ENCODE peak calls at places on chromosomes 12 and 14, in seven cellular contexts. N is gastrocnemius medialis; U is AG10803; G is H9; J is cardiac fibroblast; I is CD8-positive, alpha-beta T cell; T is cardiac muscle cell. W is an unnamed sample.

GRCh38 chr12:6375269-6376078 is at the start of gene SCNN1A:
- DNase-seq in U (no peak), T (no peak), G (peak; percentile 98), J (no peak), N (no peak), I (no peak), W (no peak)

GRCh38 chr12:47705571-47706425 is at the start of gene RPAP3:
- DNase-seq in I (peak; percentile 97), T (peak; percentile 94), J (peak; percentile 93), G (peak; percentile 97), U (peak; percentile 91), N (peak; percentile 93), W (peak; percentile 95)

GRCh38 chr12:104742551-104742961 is 215.5 kb downstream of the SLC41A2 start:
- DNase-seq in J (no peak), G (no peak), N (no peak), I (no peak), U (no peak), T (no peak), W (no peak)

GRCh38 chr14:94288610-94289465 is 4.2 kb downstream of the SERPINA10 start:
- DNase-seq in U (no peak), N (no peak), G (no peak), T (no peak), J (no peak), I (no peak), W (no peak)

GRCh38 chr14:50218501-50218900 is 12.9 kb downstream of the SOS2 start:
- DNase-seq in N (no peak), J (no peak), I (no peak), G (no peak), U (no peak), T (no peak), W (no peak)

GRCh38 chr12:90407841-90408240 is 547.1 kb downstream of the CCER1 start:
- DNase-seq in I (no peak), G (no peak), U (no peak), N (no peak), T (peak; percentile 11), J (no peak), W (no peak)

GRCh38 chr14:100078997-100079561 is 13.9 kb downstream of the EVL start:
- DNase-seq in G (peak; percentile 78), I (peak; percentile 95), U (peak; percentile 84), T (peak; percentile 43), N (no peak), J (peak; percentile 49), W (no peak)

GRCh38 chr12:1830981-1831930 is 10.9 kb downstream of the LRTM2 start:
- DNase-seq in T (peak; percentile 74), U (peak; percentile 40), I (no peak), J (peak; percentile 50), G (peak; percentile 94), N (peak; percentile 26), W (peak; percentile 79)

GRCh38 chr12:110281549-110282342 is 699 bp downstream of the ATP2A2 start:
- DNase-seq in G (peak; percentile 44), J (peak; percentile 60), I (peak; percentile 37), T (peak; percentile 56), U (peak; percentile 74), N (peak; percentile 11), W (peak; percentile 64)

GRCh38 chr14:22319526-22320352 is 269.3 kb downstream of the DAD1 start:
- DNase-seq in J (peak; percentile 74), I (peak; percentile 20), G (peak; percentile 40), T (peak; percentile 72), U (peak; percentile 54), N (no peak), W (peak; percentile 55)

GRCh38 chr14:99317231-99318090 is 45.5 kb upstream of the BCL11B start:
- DNase-seq in U (no peak), G (no peak), N (no peak), T (no peak), I (no peak), J (no peak), W (no peak)

GRCh38 chr12:68163546-68164210 is 4.1 kb upstream of the IFNG start:
- DNase-seq in N (no peak), U (no peak), G (no peak), J (peak; percentile 33), T (peak; percentile 9), I (no peak), W (no peak)

GRCh38 chr14:76810953-76811400 is 1.7 kb downstream of the ANGEL1 start:
- DNase-seq in T (peak; percentile 60), N (no peak), I (no peak), U (peak; percentile 47), G (no peak), J (peak; percentile 58), W (peak; percentile 17)

GRCh38 chr12:57624441-57625220 is 8.4 kb downstream of the B4GALNT1 start:
- DNase-seq in U (no peak), T (no peak), J (no peak), I (no peak), G (no peak), N (no peak), W (no peak)

GRCh38 chr14:99063620-99064225 is 208.3 kb downstream of the BCL11B start:
- DNase-seq in I (no peak), T (no peak), G (peak; percentile 8), N (no peak), U (no peak), J (no peak), W (no peak)

GRCh38 chr14:96660667-96661066 is 136.5 kb upstream of the VRK1 start:
- DNase-seq in G (no peak), U (no peak), N (no peak), I (no peak), J (no peak), T (no peak), W (no peak)

GRCh38 chr14:97120204-97121120 is 323.3 kb downstream of the VRK1 start:
- DNase-seq in J (no peak), U (no peak), I (peak; percentile 62), N (no peak), G (no peak), T (no peak), W (no peak)

GRCh38 chr12:122732170-122732569 is 1.5 kb upstream of the HCAR1 start:
- DNase-seq in G (no peak), N (no peak), I (no peak), T (no peak), U (no peak), J (no peak), W (no peak)

GRCh38 chr14:104450811-104451401 is 128.7 kb upstream of the C14orf180 start:
- DNase-seq in J (no peak), I (no peak), N (no peak), G (no peak), U (no peak), T (no peak), W (no peak)

GRCh38 chr14:41799817-41800216 is 193.1 kb downstream of the LRFN5 start:
- DNase-seq in T (no peak), I (no peak), N (no peak), G (no peak), J (no peak), U (no peak), W (no peak)

GRCh38 chr12:111428728-111429175 is 23.0 kb downstream of the SH2B3 start:
- DNase-seq in N (no peak), J (no peak), U (no peak), I (no peak), T (peak; percentile 39), G (no peak), W (peak; percentile 55)

GRCh38 chr14:60350366-60350720 is 101.3 kb downstream of the PPM1A start:
- DNase-seq in I (no peak), N (no peak), J (peak; percentile 5), U (no peak), G (peak; percentile 40), T (peak; percentile 13), W (no peak)

GRCh38 chr12:11827096-11827841 is 177.8 kb downstream of the ETV6 start:
- DNase-seq in G (peak; percentile 52), I (no peak), T (peak; percentile 33), U (peak; percentile 40), J (peak; percentile 54), N (no peak), W (no peak)

GRCh38 chr12:55972045-55972843 is 1.6 kb upstream of the RAB5B start:
- DNase-seq in I (no peak), U (peak; percentile 68), G (no peak), N (no peak), T (peak; percentile 45), J (peak; percentile 89), W (no peak)

DNA sequence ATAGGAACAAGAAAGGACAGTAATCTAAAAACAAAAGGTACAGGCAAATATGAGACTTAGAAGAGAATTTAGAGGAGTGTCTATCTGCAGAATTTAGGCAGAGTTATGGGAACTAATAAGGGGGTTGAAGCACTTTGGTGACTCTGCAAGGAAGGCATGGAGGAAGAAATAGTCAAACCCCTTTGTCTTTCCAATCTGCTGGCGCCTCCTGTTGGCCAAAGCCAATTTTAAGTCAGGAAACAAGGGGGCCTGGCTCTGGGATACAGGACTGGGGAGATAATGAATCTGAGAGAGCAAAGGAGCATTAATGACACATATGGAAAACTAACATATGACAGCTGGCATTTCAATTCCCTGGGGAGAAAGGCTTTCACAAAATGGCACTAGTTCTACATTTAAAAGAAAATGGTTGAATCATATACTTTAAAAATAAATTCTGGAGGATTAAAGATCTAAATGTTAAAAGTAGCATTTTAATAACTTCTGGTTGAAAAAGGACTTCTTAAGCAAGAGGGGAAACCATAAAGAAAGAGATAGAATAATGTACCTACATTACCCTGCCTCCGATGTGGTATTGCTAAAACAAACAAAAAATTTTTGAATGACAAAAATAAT is 48.5 kb upstream of the CSRP2 start:
- DNase-seq in I (no peak), G (peak; percentile 82), U (peak; percentile 55), N (no peak), T (peak; percentile 72), J (peak; percentile 63), W (peak; percentile 74)
- TF ChIP-seq CTCF in I (no peak), G (peak; percentile 88), U (peak; percentile 64), N (no peak), T (peak; percentile 78), J (peak; percentile 68), W (peak; percentile 73)

DNA sequence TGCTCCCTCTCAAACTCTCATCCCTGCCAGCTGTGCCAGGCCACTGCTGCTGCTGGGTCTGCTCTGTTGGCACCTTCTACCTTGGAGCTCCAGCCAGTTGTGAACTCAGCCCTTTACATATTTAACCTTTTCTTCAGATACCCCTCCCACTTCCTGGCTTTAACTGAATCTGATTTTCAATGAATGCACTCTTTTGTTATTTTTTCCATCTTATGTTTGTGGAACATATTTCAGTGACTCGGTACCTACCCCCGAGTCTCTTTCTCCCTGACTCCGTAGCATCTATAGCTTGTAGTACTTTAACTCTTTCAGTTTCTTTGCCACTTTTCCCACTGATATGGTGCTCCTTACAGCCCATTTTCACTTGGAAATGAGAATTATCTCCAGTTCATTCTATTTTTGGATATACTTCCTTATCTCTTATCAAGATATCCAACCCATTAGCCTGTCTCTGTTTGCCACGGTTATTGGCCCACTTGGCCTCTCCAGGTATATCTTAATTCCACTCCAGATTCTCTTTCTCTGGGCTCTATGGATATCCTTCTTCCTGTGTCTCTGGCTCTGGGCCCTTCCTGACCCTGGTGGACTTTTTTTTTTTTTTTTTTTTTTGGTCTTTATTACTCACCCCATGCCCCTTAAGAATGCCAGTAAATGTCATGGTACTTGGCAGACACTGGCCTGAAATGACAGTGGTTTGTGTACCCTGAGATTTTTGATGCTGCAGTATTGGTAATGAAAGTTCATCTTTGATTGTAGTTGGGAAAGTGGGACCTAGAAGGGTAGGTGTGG is 62.7 kb downstream of the PELI2 start:
- DNase-seq in J (no peak), N (no peak), T (no peak), U (no peak), G (no peak), I (no peak), W (no peak)
- TF ChIP-seq CTCF in J (no peak), N (no peak), T (no peak), U (no peak), G (no peak), I (no peak), W (no peak)

GRCh38 chr12:42104087-42104486 is 40.6 kb downstream of the GXYLT1 start:
- DNase-seq in N (no peak), G (no peak), U (no peak), T (no peak), J (no peak), I (no peak), W (no peak)
- TF ChIP-seq CTCF in N (no peak), G (no peak), U (peak; percentile 29), T (peak; percentile 33), J (peak; percentile 4), I (peak; percentile 71), W (no peak)

GRCh38 chr12:113886721-113887120 is 79.4 kb downstream of the RBM19 start:
- DNase-seq in N (no peak), J (no peak), I (no peak), G (no peak), T (no peak), U (no peak), W (no peak)
- TF ChIP-seq CTCF in N (no peak), J (no peak), I (no peak), G (no peak), T (no peak), U (no peak), W (no peak)